ENCODE peak calls at places on chromosomes 7 and 10, in eight cellular contexts. K is SHP77; P is HEK293T; O is M059J; C is smooth muscle cell of the brain vasculature; R is T-helper 17 cell; U is effector CD4-positive, alpha-beta T cell; J is effector memory CD8-positive, alpha-beta T cell. X is an unnamed sample.

GRCh38 chr10:117972168-117972822 is 74.4 kb downstream of the RAB11FIP2 start:
- DNase-seq in K (no peak), P (no peak), O (no peak), C (no peak), R (no peak), U (no peak), J (no peak), X (no peak)

GRCh38 chr10:125575843-125576242 is 107.1 kb downstream of the TEX36 start:
- DNase-seq in K (no peak), P (no peak), O (no peak), C (no peak), R (no peak), U (no peak), J (no peak), X (no peak)

GRCh38 chr7:123410273-123410928 is 124.0 kb downstream of the IQUB start:
- DNase-seq in K (no peak), P (peak), O (no peak), C (peak), R (no peak), U (no peak), J (no peak), X (peak)

GRCh38 chr7:116967254-116967922 is 14.1 kb downstream of the ST7 start:
- DNase-seq in K (no peak), P (no peak), O (no peak), C (no peak), R (no peak), U (no peak), J (no peak), X (no peak)

GRCh38 chr7:99083733-99084132 is 60.2 kb downstream of the SMURF1 start:
- DNase-seq in K (no peak), P (no peak), O (peak), C (no peak), R (no peak), U (no peak), J (no peak), X (no peak)

GRCh38 chr7:115356139-115356746 is 434.3 kb downstream of the MDFIC start:
- DNase-seq in K (peak), P (peak), O (peak), C (no peak), R (no peak), U (no peak), J (no peak), X (no peak)

GRCh38 chr7:44063894-44064651 is 1.3 kb downstream of the PGAM2 start:
- DNase-seq in K (peak), P (no peak), O (no peak), C (no peak), R (no peak), U (no peak), J (no peak), X (no peak)

GRCh38 chr7:140439359-140439758 is 35.5 kb downstream of the RAB19 start:
- DNase-seq in K (no peak), P (no peak), O (no peak), C (no peak), R (no peak), U (no peak), J (no peak), X (no peak)

GRCh38 chr10:27783660-27784059 is 38.0 kb upstream of the MKX start:
- DNase-seq in K (no peak), P (peak), O (peak), C (no peak), R (no peak), U (peak), J (peak), X (peak)

GRCh38 chr10:49393301-49393700 is 2.6 kb downstream of the DRGX start:
- DNase-seq in K (no peak), P (no peak), O (no peak), C (no peak), R (no peak), U (no peak), J (no peak), X (no peak)

GRCh38 chr10:63213489-63213888 is 80.4 kb downstream of the NRBF2 start:
- DNase-seq in K (no peak), P (no peak), O (no peak), C (no peak), R (no peak), U (no peak), J (no peak), X (no peak)

GRCh38 chr10:124213881-124214523 is 120.6 kb upstream of the CHST15 start:
- DNase-seq in K (no peak), P (no peak), O (no peak), C (no peak), R (no peak), U (no peak), J (no peak), X (no peak)

GRCh38 chr7:135799881-135800280 is 51.3 kb upstream of the FAM180A start:
- DNase-seq in K (no peak), P (no peak), O (no peak), C (no peak), R (no peak), U (no peak), J (no peak), X (no peak)

GRCh38 chr10:86649471-86650150 is 4.7 kb upstream of the OPN4 start:
- DNase-seq in K (no peak), P (no peak), O (no peak), C (no peak), R (no peak), U (no peak), J (no peak), X (no peak)

GRCh38 chr10:1059902-1060301 is 3.7 kb downstream of the WDR37 start:
- DNase-seq in K (no peak), P (no peak), O (no peak), C (no peak), R (no peak), U (no peak), J (no peak), X (no peak)

GRCh38 chr7:36838616-36839015 is 114.3 kb upstream of the AOAH start:
- DNase-seq in K (no peak), P (no peak), O (no peak), C (no peak), R (no peak), U (no peak), J (no peak), X (no peak)

GRCh38 chr7:151126500-151127137 is 40.3 kb downstream of the AGAP3 start:
- DNase-seq in K (no peak), P (no peak), O (no peak), C (no peak), R (no peak), U (no peak), J (no peak), X (no peak)

GRCh38 chr7:36506820-36507219 is 117.2 kb downstream of the ANLN start:
- DNase-seq in K (no peak), P (no peak), O (no peak), C (no peak), R (no peak), U (no peak), J (no peak), X (peak)

GRCh38 chr7:958221-959200 is 4.0 kb upstream of the ADAP1 start:
- DNase-seq in K (no peak), P (no peak), O (no peak), C (no peak), R (no peak), U (no peak), J (no peak), X (no peak)

GRCh38 chr10:29499993-29500537 is 134.7 kb downstream of the SVIL start:
- DNase-seq in K (no peak), P (no peak), O (no peak), C (no peak), R (no peak), U (no peak), J (no peak), X (no peak)

GRCh38 chr10:100775346-100775745 is 30.0 kb downstream of the PAX2 start:
- DNase-seq in K (no peak), P (no peak), O (peak), C (no peak), R (no peak), U (no peak), J (no peak), X (no peak)

GRCh38 chr7:55022618-55022985 is 3.8 kb downstream of the EGFR start:
- DNase-seq in K (no peak), P (no peak), O (no peak), C (no peak), R (no peak), U (no peak), J (no peak), X (no peak)

GRCh38 chr7:76129366-76129765 is 72.3 kb upstream of the SRRM3 start:
- DNase-seq in K (no peak), P (no peak), O (peak), C (no peak), R (no peak), U (no peak), J (no peak), X (no peak)

GRCh38 chr7:156639426-156640256 is 933 bp upstream of the RNF32 start:
- DNase-seq in K (no peak), P (no peak), O (no peak), C (no peak), R (no peak), U (peak), J (no peak), X (no peak)

GRCh38 chr10:63588436-63589180 is 67.4 kb downstream of the REEP3 start:
- DNase-seq in K (no peak), P (no peak), O (peak), C (no peak), R (no peak), U (no peak), J (no peak), X (peak)

GRCh38 chr10:24382979-24383663 is 174.2 kb downstream of the KIAA1217 start:
- DNase-seq in K (no peak), P (no peak), O (no peak), C (no peak), R (no peak), U (no peak), J (no peak), X (no peak)

GRCh38 chr7:70752794-70753241 is 379.1 kb upstream of the GALNT17 start:
- DNase-seq in K (no peak), P (no peak), O (peak), C (peak), R (no peak), U (no peak), J (no peak), X (no peak)

X was measured in SJSA1.